ENCODE peak calls at places on chromosomes 3 and 15, in six cellular contexts. One of them, this sample, is unnamed.

GRCh38 chr3:47856669-47857068 is 53.7 kb downstream of the DHX30 start:
- DNase-seq in kidney epithelial cell: no peak
- DNase-seq in GM06990: no peak
- DNase-seq in right atrium auricular region: no peak
- DNase-seq in Caco-2: no peak
- DNase-seq in foreskin fibroblast: no peak
- DNase-seq in this sample: no peak

GRCh38 chr3:193803288-193803687 is 210.3 kb downstream of the OPA1 start:
- DNase-seq in kidney epithelial cell: no peak
- DNase-seq in Caco-2: no peak
- DNase-seq in GM06990: no peak
- DNase-seq in right atrium auricular region: no peak
- DNase-seq in foreskin fibroblast: no peak
- DNase-seq in this sample: no peak

GRCh38 chr3:30894521-30895289 is at the start of gene GADL1:
- DNase-seq in right atrium auricular region: no peak
- DNase-seq in foreskin fibroblast: peak
- DNase-seq in Caco-2: peak
- DNase-seq in GM06990: peak
- DNase-seq in kidney epithelial cell: no peak
- DNase-seq in this sample: peak

GRCh38 chr15:95994418-95994817 is 336.1 kb upstream of the NR2F2 start:
- DNase-seq in foreskin fibroblast: peak
- DNase-seq in kidney epithelial cell: no peak
- DNase-seq in GM06990: no peak
- DNase-seq in Caco-2: no peak
- DNase-seq in right atrium auricular region: no peak
- DNase-seq in this sample: no peak

GRCh38 chr3:145015243-145015642 is 1043.6 kb downstream of the DIPK2A start:
- DNase-seq in kidney epithelial cell: no peak
- DNase-seq in foreskin fibroblast: peak
- DNase-seq in right atrium auricular region: no peak
- DNase-seq in GM06990: no peak
- DNase-seq in Caco-2: no peak
- DNase-seq in this sample: no peak

GRCh38 chr15:78763796-78764241 is 47.4 kb downstream of the ADAMTS7 start:
- DNase-seq in right atrium auricular region: peak
- DNase-seq in foreskin fibroblast: no peak
- DNase-seq in GM06990: no peak
- DNase-seq in kidney epithelial cell: no peak
- DNase-seq in Caco-2: no peak
- DNase-seq in this sample: no peak

GRCh38 chr15:73930790-73931281 is 4.6 kb downstream of the LOXL1 start:
- DNase-seq in Caco-2: no peak
- DNase-seq in right atrium auricular region: no peak
- DNase-seq in foreskin fibroblast: peak
- DNase-seq in kidney epithelial cell: no peak
- DNase-seq in GM06990: no peak
- DNase-seq in this sample: no peak

GRCh38 chr3:192575879-192576506 is 151.3 kb downstream of the FGF12 start:
- DNase-seq in Caco-2: no peak
- DNase-seq in GM06990: no peak
- DNase-seq in kidney epithelial cell: no peak
- DNase-seq in foreskin fibroblast: no peak
- DNase-seq in right atrium auricular region: no peak
- DNase-seq in this sample: no peak

GRCh38 chr3:132964267-132964666 is 73.9 kb upstream of the TMEM108 start:
- DNase-seq in GM06990: no peak
- DNase-seq in foreskin fibroblast: peak
- DNase-seq in right atrium auricular region: no peak
- DNase-seq in kidney epithelial cell: no peak
- DNase-seq in Caco-2: no peak
- DNase-seq in this sample: no peak

GRCh38 chr15:88802250-88802990 is 816 bp upstream of the ACAN start:
- DNase-seq in right atrium auricular region: no peak
- DNase-seq in foreskin fibroblast: no peak
- DNase-seq in Caco-2: no peak
- DNase-seq in GM06990: no peak
- DNase-seq in kidney epithelial cell: no peak
- DNase-seq in this sample: no peak

GRCh38 chr3:49018707-49019006 is 277 bp upstream of the DALRD3 start:
- DNase-seq in right atrium auricular region: no peak
- DNase-seq in foreskin fibroblast: peak
- DNase-seq in kidney epithelial cell: no peak
- DNase-seq in Caco-2: no peak
- DNase-seq in GM06990: no peak
- DNase-seq in this sample: no peak

GRCh38 chr3:49020335-49021212 is 1.3 kb upstream of the NDUFAF3 start:
- DNase-seq in right atrium auricular region: no peak
- DNase-seq in GM06990: peak
- DNase-seq in kidney epithelial cell: no peak
- DNase-seq in Caco-2: peak
- DNase-seq in foreskin fibroblast: peak
- DNase-seq in this sample: no peak

GRCh38 chr3:49021213-49021812 is 608 bp upstream of the NDUFAF3 start:
- DNase-seq in GM06990: peak
- DNase-seq in Caco-2: peak
- DNase-seq in foreskin fibroblast: peak
- DNase-seq in kidney epithelial cell: peak
- DNase-seq in right atrium auricular region: peak
- DNase-seq in this sample: peak

GRCh38 chr3:49017978-49018706 is at the start of gene DALRD3:
- DNase-seq in Caco-2: peak
- DNase-seq in right atrium auricular region: no peak
- DNase-seq in kidney epithelial cell: peak
- DNase-seq in foreskin fibroblast: peak
- DNase-seq in GM06990: peak
- DNase-seq in this sample: peak

GRCh38 chr3:49019941-49020334 is 1.6 kb upstream of the DALRD3 start:
- DNase-seq in Caco-2: no peak
- DNase-seq in foreskin fibroblast: peak
- DNase-seq in right atrium auricular region: no peak
- DNase-seq in kidney epithelial cell: no peak
- DNase-seq in GM06990: no peak
- DNase-seq in this sample: no peak
- H3K4me3 ChIP-seq in Caco-2: peak
- H3K4me3 ChIP-seq in foreskin fibroblast: peak
- H3K4me3 ChIP-seq in right atrium auricular region: peak
- H3K4me3 ChIP-seq in kidney epithelial cell: peak
- H3K4me3 ChIP-seq in GM06990: peak
- H3K4me3 ChIP-seq in this sample: peak

DNA sequence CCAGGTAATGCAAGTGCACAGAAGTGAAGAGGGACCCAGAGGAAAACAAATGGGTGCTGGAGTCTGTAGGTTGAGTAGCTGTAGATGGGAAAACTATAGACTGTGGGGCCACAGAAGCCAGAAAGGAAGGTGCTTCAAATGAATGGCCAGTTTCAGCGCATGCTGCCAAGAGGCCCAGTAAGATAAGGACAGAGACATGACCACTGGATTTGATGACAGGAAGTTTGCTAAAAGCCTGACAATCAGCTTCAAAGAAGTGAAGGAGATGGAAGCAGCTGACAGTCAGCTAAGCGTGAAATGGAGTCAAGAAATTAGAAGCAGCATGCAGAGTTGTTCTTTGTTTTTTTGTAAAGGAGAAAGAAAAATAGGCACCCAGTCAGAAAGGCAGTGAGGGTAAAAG is 24.9 kb downstream of the TXNRD3 start:
- DNase-seq in Caco-2: no peak
- DNase-seq in GM06990: no peak
- DNase-seq in right atrium auricular region: no peak
- DNase-seq in kidney epithelial cell: no peak
- DNase-seq in foreskin fibroblast: no peak
- DNase-seq in this sample: no peak
- H3K4me3 ChIP-seq in Caco-2: no peak
- H3K4me3 ChIP-seq in GM06990: no peak
- H3K4me3 ChIP-seq in right atrium auricular region: no peak
- H3K4me3 ChIP-seq in kidney epithelial cell: no peak
- H3K4me3 ChIP-seq in foreskin fibroblast: no peak
- H3K4me3 ChIP-seq in this sample: no peak

DNA sequence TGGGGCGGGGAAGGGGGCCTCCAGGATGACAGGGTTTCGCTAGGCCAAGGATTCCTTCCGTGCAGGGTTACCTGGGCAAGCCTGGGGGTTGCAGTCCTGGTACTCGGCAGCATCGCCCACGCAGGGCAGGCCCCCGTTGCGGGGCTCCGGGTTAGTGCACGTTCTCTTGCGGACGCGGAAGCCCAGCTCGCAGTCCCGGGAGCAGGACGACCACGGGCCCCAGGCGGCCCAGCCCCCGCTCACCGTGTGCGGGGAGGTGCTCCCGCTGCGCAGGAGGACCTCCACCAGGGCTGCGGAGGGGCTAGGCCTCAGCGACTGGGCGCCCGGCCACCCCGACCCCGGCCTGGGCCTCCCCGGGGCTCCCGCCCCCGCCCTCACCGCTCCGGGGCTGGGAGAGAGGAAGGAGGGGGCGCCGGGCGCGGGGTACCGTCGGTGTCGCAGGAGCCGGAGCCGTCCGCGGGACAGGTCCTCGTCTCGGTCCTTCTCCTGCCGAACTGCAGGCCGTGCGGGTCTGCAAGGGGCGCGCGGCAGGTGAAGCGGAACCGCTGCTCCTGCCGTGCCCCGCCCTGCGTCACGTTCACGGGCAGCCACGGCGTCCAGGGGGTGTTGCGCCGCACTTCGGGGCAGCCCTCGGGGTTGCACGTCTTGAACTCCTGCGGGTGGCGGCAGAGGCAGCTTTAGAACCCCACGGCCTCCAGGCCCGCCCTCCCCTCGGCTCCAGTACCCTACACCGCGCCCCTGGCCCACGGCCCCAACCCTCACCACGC is 114.6 kb downstream of the SEMA5B start:
- DNase-seq in right atrium auricular region: no peak
- DNase-seq in Caco-2: no peak
- DNase-seq in GM06990: no peak
- DNase-seq in kidney epithelial cell: no peak
- DNase-seq in foreskin fibroblast: no peak
- DNase-seq in this sample: no peak
- H3K4me3 ChIP-seq in right atrium auricular region: no peak
- H3K4me3 ChIP-seq in Caco-2: no peak
- H3K4me3 ChIP-seq in GM06990: no peak
- H3K4me3 ChIP-seq in kidney epithelial cell: no peak
- H3K4me3 ChIP-seq in foreskin fibroblast: no peak
- H3K4me3 ChIP-seq in this sample: no peak

DNA sequence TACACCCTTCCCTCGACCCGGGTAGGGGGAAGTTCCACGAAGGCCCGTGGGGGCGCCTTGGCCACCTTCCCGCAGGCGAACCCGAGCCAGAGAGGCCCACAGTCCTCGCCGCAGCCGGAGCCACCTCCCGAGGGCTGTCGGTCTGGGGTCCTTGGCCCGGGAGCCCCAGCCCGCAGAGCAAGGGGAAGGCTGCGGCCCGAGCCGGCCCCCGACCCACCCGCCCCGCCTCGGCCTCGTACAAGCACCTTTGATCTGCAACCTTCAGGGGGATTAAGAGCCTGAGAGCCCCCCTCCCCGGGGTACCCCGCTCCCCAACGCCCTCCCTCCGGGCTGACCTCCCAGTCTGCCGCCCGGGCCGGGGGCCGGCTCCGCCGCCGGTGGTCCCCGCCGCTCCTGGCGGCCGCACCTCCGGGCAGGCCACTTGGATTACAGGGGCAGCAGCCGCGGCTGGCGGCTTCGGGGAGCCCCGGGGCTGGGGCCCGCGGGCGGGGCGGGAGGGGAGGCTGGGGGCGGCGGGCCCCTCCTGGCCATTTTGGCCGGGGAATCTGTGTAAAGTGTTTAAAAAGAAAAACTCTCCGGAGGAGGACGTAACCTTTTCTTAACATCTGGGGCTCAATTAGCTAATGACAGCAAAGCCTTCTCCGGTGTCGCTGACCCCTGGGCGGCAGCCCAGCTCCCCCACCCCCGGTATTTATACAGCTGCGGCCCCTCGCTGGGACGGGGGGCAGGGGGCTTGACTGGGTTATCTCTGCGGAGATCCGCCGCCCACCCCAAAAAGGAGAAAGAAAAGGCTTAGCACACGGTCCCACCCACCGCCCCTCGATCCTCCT is 40.2 kb downstream of the EPHB3 start:
- DNase-seq in foreskin fibroblast: no peak
- DNase-seq in GM06990: no peak
- DNase-seq in Caco-2: no peak
- DNase-seq in right atrium auricular region: no peak
- DNase-seq in kidney epithelial cell: no peak
- DNase-seq in this sample: no peak
- H3K4me3 ChIP-seq in foreskin fibroblast: no peak
- H3K4me3 ChIP-seq in GM06990: no peak
- H3K4me3 ChIP-seq in Caco-2: no peak
- H3K4me3 ChIP-seq in right atrium auricular region: no peak
- H3K4me3 ChIP-seq in kidney epithelial cell: no peak
- H3K4me3 ChIP-seq in this sample: peak

DNA sequence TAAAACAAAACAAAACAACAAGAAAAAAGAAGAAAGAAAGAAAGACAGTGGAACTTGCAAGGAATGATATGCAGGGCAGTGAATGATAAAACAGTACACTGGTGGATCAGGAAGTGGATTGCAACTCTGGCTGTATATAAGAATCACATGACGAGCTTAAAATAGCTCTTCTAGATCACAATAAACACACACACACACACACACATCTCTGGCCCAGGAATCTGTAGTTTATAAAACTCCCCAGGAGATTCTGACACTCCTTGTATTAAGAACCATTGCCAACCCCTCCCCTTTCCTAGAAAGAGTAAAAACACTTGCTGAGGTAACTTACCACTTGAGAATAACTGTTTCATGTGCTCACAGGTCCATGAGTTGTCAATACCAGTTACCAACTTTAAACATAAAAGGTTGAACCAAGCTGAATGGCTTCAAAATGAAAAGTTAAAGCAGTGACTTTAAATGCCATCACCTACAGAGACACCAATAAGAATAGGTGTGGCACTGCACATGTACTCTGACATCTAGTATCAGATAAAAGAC is 4.0 kb downstream of the CPOX start:
- DNase-seq in foreskin fibroblast: no peak
- DNase-seq in Caco-2: no peak
- DNase-seq in GM06990: no peak
- DNase-seq in kidney epithelial cell: no peak
- DNase-seq in right atrium auricular region: no peak
- DNase-seq in this sample: no peak
- H3K4me3 ChIP-seq in foreskin fibroblast: no peak
- H3K4me3 ChIP-seq in Caco-2: no peak
- H3K4me3 ChIP-seq in GM06990: no peak
- H3K4me3 ChIP-seq in kidney epithelial cell: no peak
- H3K4me3 ChIP-seq in right atrium auricular region: no peak
- H3K4me3 ChIP-seq in this sample: no peak

DNA sequence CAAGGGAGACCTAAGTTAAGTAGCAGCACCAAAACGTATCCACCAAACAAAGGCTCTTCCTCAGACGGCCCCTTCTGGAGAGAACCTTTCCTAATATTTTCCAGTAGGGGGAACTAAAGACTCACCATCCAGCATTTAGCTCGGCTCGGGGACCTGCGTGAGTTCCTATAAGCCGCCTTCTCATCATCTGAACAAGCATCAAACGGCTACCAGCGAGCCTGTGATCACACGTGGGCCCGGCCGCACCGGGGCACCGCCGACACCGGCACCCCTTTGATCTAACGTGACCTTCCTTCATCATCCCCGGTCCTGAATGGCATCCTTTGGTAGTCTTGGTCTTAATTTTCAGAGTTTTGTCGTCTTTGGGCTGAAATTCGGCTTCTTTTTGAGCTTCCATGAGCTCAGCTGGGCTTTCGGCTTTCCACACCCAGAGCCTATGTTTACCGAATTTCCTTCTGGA is 1.4 kb upstream of the ROBO2 start:
- DNase-seq in GM06990: no peak
- DNase-seq in Caco-2: peak
- DNase-seq in foreskin fibroblast: peak
- DNase-seq in right atrium auricular region: peak
- DNase-seq in kidney epithelial cell: peak
- DNase-seq in this sample: peak
- H3K4me3 ChIP-seq in GM06990: no peak
- H3K4me3 ChIP-seq in Caco-2: no peak
- H3K4me3 ChIP-seq in foreskin fibroblast: peak
- H3K4me3 ChIP-seq in right atrium auricular region: peak
- H3K4me3 ChIP-seq in kidney epithelial cell: peak
- H3K4me3 ChIP-seq in this sample: peak